ENCODE peak calls at places on chromosome 7, in five cellular contexts. L is K562, U is spleen, G is erythroblast, J is esophagus squamous epithelium. T is an unnamed sample.

GRCh38 chr7:104442461-104442860 is 114.1 kb downstream of the LHFPL3 start:
- DNase-seq in L (no peak), U (no peak), G (no peak), J (no peak), T (no peak)

GRCh38 chr7:77348371-77348813 is 67.8 kb downstream of the GSAP start:
- DNase-seq in L (no peak), U (no peak), G (no peak), J (no peak), T (peak; percentile 46)

GRCh38 chr7:108568801-108569380 is 615 bp downstream of the THAP5 start:
- DNase-seq in L (no peak), U (no peak), G (no peak), J (no peak), T (no peak)

GRCh38 chr7:118080947-118081346 is 103.0 kb upstream of the LSM8 start:
- DNase-seq in L (peak; percentile 76), U (no peak), G (peak; percentile 27), J (no peak), T (peak; percentile 25)

GRCh38 chr7:141456298-141456697 is 94.9 kb upstream of the AGK start:
- DNase-seq in L (no peak), U (no peak), G (no peak), J (no peak), T (peak; percentile 19)

GRCh38 chr7:29557954-29558353 is 5.7 kb upstream of the PRR15 start:
- DNase-seq in L (peak; percentile 16), U (no peak), G (peak; percentile 4), J (no peak), T (no peak)

GRCh38 chr7:27151341-27151944 is 940 bp downstream of the HOXA3 start:
- DNase-seq in L (no peak), U (peak; percentile 79), G (no peak), J (no peak), T (no peak)

GRCh38 chr7:13551503-13551902 is 438.0 kb downstream of the ETV1 start:
- DNase-seq in L (no peak), U (no peak), G (no peak), J (no peak), T (no peak)

GRCh38 chr7:158487546-158488224 is 99.9 kb downstream of the PTPRN2 start:
- DNase-seq in L (no peak), U (no peak), G (no peak), J (no peak), T (no peak)

GRCh38 chr7:97117035-97117371 is 495 bp upstream of the SDHAF3 start:
- DNase-seq in L (no peak), U (peak; percentile 76), G (no peak), J (no peak), T (no peak)

GRCh38 chr7:409344-410281 is 110.0 kb downstream of the PDGFA start:
- DNase-seq in L (no peak), U (peak; percentile 59), G (no peak), J (no peak), T (no peak)

GRCh38 chr7:151408498-151408838 is 1.4 kb downstream of the WDR86 start:
- DNase-seq in L (no peak), U (no peak), G (no peak), J (no peak), T (no peak)

GRCh38 chr7:44367475-44368030 is 42.2 kb upstream of the CAMK2B start:
- DNase-seq in L (no peak), U (no peak), G (no peak), J (no peak), T (no peak)

GRCh38 chr7:67462781-67463191 is 466.2 kb downstream of the TYW1 start:
- DNase-seq in L (no peak), U (no peak), G (no peak), J (no peak), T (no peak)

GRCh38 chr7:102914585-102914984 is 1.8 kb downstream of the LRRC17 start:
- DNase-seq in L (no peak), U (no peak), G (no peak), J (no peak), T (peak; percentile 47)

GRCh38 chr7:1346533-1346805 is 112.8 kb downstream of the MICALL2 start:
- DNase-seq in L (no peak), U (no peak), G (no peak), J (no peak), T (no peak)

GRCh38 chr7:96316949-96317348 is 4.9 kb downstream of the SLC25A13 start:
- DNase-seq in L (no peak), U (no peak), G (no peak), J (no peak), T (no peak)

GRCh38 chr7:152760384-152761115 is 998 bp downstream of the ACTR3B start:
- DNase-seq in L (no peak), U (no peak), G (peak; percentile 52), J (no peak), T (no peak)

GRCh38 chr7:152762056-152762455 is 2.5 kb downstream of the ACTR3B start:
- DNase-seq in L (no peak), U (no peak), G (no peak), J (no peak), T (no peak)

GRCh38 chr7:152761116-152761748 is 1.7 kb downstream of the ACTR3B start:
- DNase-seq in L (no peak), U (no peak), G (no peak), J (no peak), T (no peak)

GRCh38 chr7:152756126-152756525 is 3.4 kb upstream of the ACTR3B start:
- DNase-seq in L (no peak), U (no peak), G (no peak), J (no peak), T (no peak)

GRCh38 chr7:152759655-152760383 is at the start of gene ACTR3B:
- DNase-seq in L (peak; percentile 100), U (peak; percentile 95), G (peak; percentile 97), J (peak; percentile 39), T (peak; percentile 83)
- TF ChIP-seq POLR2A in L (peak; percentile 65), U (peak; percentile 16), G (peak; percentile 72), J (peak; percentile 75), T (peak; percentile 97)

GRCh38 chr7:6272481-6273323 is at the start of gene CYTH3:
- DNase-seq in L (peak; percentile 99), U (peak; percentile 96), G (peak; percentile 94), J (no peak), T (peak; percentile 98)
- TF ChIP-seq POLR2A in L (peak; percentile 55), U (no peak), G (peak; percentile 60), J (peak; percentile 62), T (peak; percentile 92)

GRCh38 chr7:90346326-90347125 is at the start of gene GTPBP10:
- DNase-seq in L (peak; percentile 97), U (peak; percentile 98), G (peak; percentile 97), J (peak; percentile 64), T (peak; percentile 81)
- TF ChIP-seq POLR2A in L (peak; percentile 98), U (no peak), G (peak; percentile 97), J (peak; percentile 73), T (peak; percentile 90)

GRCh38 chr7:99694201-99694911 is 14.6 kb upstream of the CYP3A5 start:
- DNase-seq in L (peak; percentile 54), U (no peak), G (peak; percentile 25), J (no peak), T (no peak)
- TF ChIP-seq POLR2A in L (no peak), U (no peak), G (no peak), J (no peak), T (no peak)

GRCh38 chr7:36272211-36272566 is 117.5 kb upstream of the ANLN start:
- DNase-seq in L (no peak), U (no peak), G (no peak), J (no peak), T (no peak)

GRCh38 chr7:36276428-36277246 is 113.0 kb upstream of the ANLN start:
- DNase-seq in L (no peak), U (no peak), G (no peak), J (no peak), T (no peak)

GRCh38 chr7:36273836-36274235 is 115.8 kb upstream of the ANLN start:
- DNase-seq in L (no peak), U (no peak), G (no peak), J (no peak), T (no peak)

GRCh38 chr7:36275735-36276284 is 113.9 kb upstream of the ANLN start:
- DNase-seq in L (no peak), U (no peak), G (no peak), J (no peak), T (no peak)

GRCh38 chr7:36272567-36273269 is 116.9 kb upstream of the ANLN start:
- DNase-seq in L (no peak), U (no peak), G (no peak), J (no peak), T (no peak)
- TF ChIP-seq POLR2A in L (no peak), U (no peak), G (no peak), J (no peak), T (no peak)

GRCh38 chr7:93231799-93232672 is at the start of gene VPS50:
- DNase-seq in L (peak; percentile 93), U (peak; percentile 97), G (peak; percentile 97), J (peak; percentile 79), T (peak; percentile 82)
- TF ChIP-seq POLR2A in L (peak; percentile 89), U (peak; percentile 21), G (peak; percentile 88), J (peak; percentile 57), T (peak; percentile 68)